ENCODE peak calls at places on chromosome 16, in four cellular contexts. H is HepG2, U is GM12878, N is K562. S is an unnamed sample.
A peak's percentile ranks its signal among the peaks of the same experiment; 100 is the strongest.

GRCh38 chr16:61836804-61837398 is 199.3 kb downstream of the CDH8 start:
- DNase-seq in N (no peak), H (no peak), U (no peak), S (no peak)

GRCh38 chr16:46828943-46829342 is 2.0 kb downstream of the C16orf87 start:
- DNase-seq in N (no peak), U (no peak), H (no peak), S (no peak)

GRCh38 chr16:67857547-67858233 is 10.2 kb upstream of the CENPT start:
- DNase-seq in H (peak; percentile 96), U (no peak), N (peak; percentile 76), S (no peak)

GRCh38 chr16:24525970-24526559 is 13.3 kb upstream of the RBBP6 start:
- DNase-seq in N (no peak), H (peak; percentile 58), U (no peak), S (no peak)

GRCh38 chr16:50985733-50986132 is 165.3 kb downstream of the SALL1 start:
- DNase-seq in U (no peak), H (no peak), N (no peak), S (no peak)

GRCh38 chr16:1993731-1994131 is 4.0 kb downstream of the SYNGR3 start:
- DNase-seq in H (peak; percentile 79), N (no peak), U (no peak), S (no peak)

GRCh38 chr16:4936181-4936990 is 562 bp downstream of the PPL start:
- DNase-seq in N (peak; percentile 55), U (no peak), H (no peak), S (no peak)

GRCh38 chr16:24683250-24683649 is 46.2 kb upstream of the TNRC6A start:
- DNase-seq in H (no peak), U (no peak), N (no peak), S (no peak)

GRCh38 chr16:19105891-19106624 is 7.7 kb upstream of the ITPRIPL2 start:
- DNase-seq in H (no peak), N (no peak), U (no peak), S (no peak)

GRCh38 chr16:81615411-81615810 is 163.7 kb upstream of the PLCG2 start:
- DNase-seq in N (no peak), U (no peak), H (no peak), S (no peak)

GRCh38 chr16:87407511-87408112 is 15.5 kb downstream of the MAP1LC3B start:
- DNase-seq in N (no peak), H (no peak), U (peak; percentile 84), S (no peak)

GRCh38 chr16:89437251-89437987 is 52.9 kb downstream of the ANKRD11 start:
- DNase-seq in N (no peak), U (no peak), H (no peak), S (no peak)

GRCh38 chr16:74496054-74496453 is 74.8 kb upstream of the CLEC18B start:
- DNase-seq in N (no peak), U (no peak), H (no peak), S (no peak)

GRCh38 chr16:50534091-50534490 is 14.1 kb upstream of the NKD1 start:
- DNase-seq in U (no peak), N (no peak), H (no peak), S (no peak)

GRCh38 chr16:12392585-12393089 is 411.1 kb downstream of the CPPED1 start:
- DNase-seq in U (no peak), N (no peak), H (no peak), S (no peak)

GRCh38 chr16:84844049-84844350 is 24.2 kb downstream of the CRISPLD2 start:
- DNase-seq in U (no peak), H (no peak), N (no peak), S (no peak)

GRCh38 chr16:53952215-53953208 is 248.6 kb downstream of the FTO start:
- DNase-seq in U (no peak), H (no peak), N (no peak), S (no peak)

GRCh38 chr16:8108991-8109509 is 481.3 kb downstream of the TMEM114 start:
- DNase-seq in N (peak; percentile 91), U (no peak), H (no peak), S (no peak)

GRCh38 chr16:50741225-50741807 is 570 bp upstream of the CYLD start:
- DNase-seq in U (no peak), H (no peak), N (no peak), S (no peak)

GRCh38 chr16:84054916-84055315 is 12.3 kb upstream of the SLC38A8 start:
- DNase-seq in N (no peak), H (no peak), U (no peak), S (no peak)

GRCh38 chr16:1414532-1415265 is at the start of gene UNKL:
- DNase-seq in U (no peak), N (peak; percentile 95), H (peak; percentile 77), S (peak; percentile 88)

GRCh38 chr16:84919751-84920150 is 91.6 kb downstream of the ZDHHC7 start:
- DNase-seq in N (no peak), U (no peak), H (no peak), S (no peak)

GRCh38 chr16:22726868-22727267 is 87.1 kb upstream of the HS3ST2 start:
- DNase-seq in N (no peak), U (no peak), H (no peak), S (no peak)

GRCh38 chr16:89314357-89314756 is 96.9 kb downstream of the ZNF778 start:
- DNase-seq in U (no peak), N (no peak), H (no peak), S (no peak)

GRCh38 chr16:11258553-11259287 is 2.7 kb upstream of the SOCS1 start:
- DNase-seq in U (peak; percentile 68), H (peak; percentile 65), N (no peak), S (no peak)

GRCh38 chr16:2339521-2340484 is 725 bp downstream of the ABCA3 start:
- DNase-seq in H (peak; percentile 15), N (peak; percentile 66), U (no peak), S (peak; percentile 57)

GRCh38 chr16:20348365-20349185 is 3.9 kb downstream of the UMOD start:
- DNase-seq in U (no peak), H (no peak), N (peak; percentile 12), S (no peak)

GRCh38 chr16:12239953-12240485 is 263.5 kb downstream of the SNX29 start:
- DNase-seq in U (no peak), H (no peak), N (no peak), S (no peak)

GRCh38 chr16:727291-727977 is 528 bp downstream of the HAGHL start:
- DNase-seq in H (no peak), U (no peak), N (peak; percentile 48), S (no peak)

GRCh38 chr16:85556456-85557082 is 56.6 kb upstream of the GSE1 start:
- DNase-seq in U (no peak), H (no peak), N (peak; percentile 82), S (peak; percentile 45)

GRCh38 chr16:55406651-55407050 is 72.3 kb upstream of the MMP2 start:
- DNase-seq in H (no peak), N (no peak), U (no peak), S (no peak)

GRCh38 chr16:3519581-3519980 is 18.8 kb downstream of the CLUAP1 start:
- DNase-seq in U (no peak), N (no peak), H (no peak), S (no peak)

GRCh38 chr16:24748242-24748641 is 18.8 kb downstream of the TNRC6A start:
- DNase-seq in H (no peak), U (no peak), N (peak; percentile 41), S (no peak)

GRCh38 chr16:70465999-70466811 is 11.8 kb downstream of the FCSK start:
- DNase-seq in N (no peak), U (no peak), H (no peak), S (no peak)
- TF ChIP-seq TARDBP in N (no peak), U (no peak), H (no peak), S (no peak)

GRCh38 chr16:69613283-69614154 is 47.8 kb downstream of the NFAT5 start:
- DNase-seq in N (peak; percentile 41), H (peak; percentile 36), U (peak; percentile 27), S (no peak)

GRCh38 chr16:69618721-69619120 is 53.0 kb downstream of the NFAT5 start:
- DNase-seq in U (no peak), N (no peak), H (no peak), S (no peak)

GRCh38 chr16:69615528-69615927 is 49.8 kb downstream of the NFAT5 start:
- DNase-seq in N (no peak), U (no peak), H (peak; percentile 62), S (no peak)

GRCh38 chr16:69618307-69618706 is 52.5 kb downstream of the NFAT5 start:
- DNase-seq in H (no peak), U (no peak), N (no peak), S (no peak)

DNA sequence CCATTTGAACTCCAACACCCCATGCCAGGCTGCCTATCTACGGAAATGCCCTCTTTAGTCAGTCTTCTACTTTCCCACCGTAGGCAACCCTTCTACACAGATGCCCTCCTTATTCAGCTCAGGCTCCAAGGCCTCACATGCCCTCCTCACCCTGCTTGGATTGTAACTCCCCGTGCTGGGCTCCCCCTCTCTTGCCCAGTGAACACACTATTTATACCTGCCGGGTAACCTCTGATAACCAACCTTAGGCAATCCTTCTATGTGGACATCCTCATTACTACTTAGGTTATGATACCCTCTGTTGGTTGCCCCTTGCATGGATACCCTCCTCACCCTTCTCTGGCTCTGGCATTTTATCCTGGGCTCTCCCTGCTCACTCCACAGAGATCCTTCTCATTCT is 50.3 kb downstream of the NFAT5 start:
- DNase-seq in U (no peak), H (no peak), N (no peak), S (no peak)
- TF ChIP-seq TARDBP in U (no peak), H (no peak), N (no peak), S (no peak)

GRCh38 chr16:49350265-49351103 is 23.1 kb upstream of the C16orf78 start:
- DNase-seq in H (peak; percentile 37), N (peak; percentile 77), U (no peak), S (peak; percentile 74)

GRCh38 chr16:49351119-49351518 is 22.5 kb upstream of the C16orf78 start:
- DNase-seq in U (no peak), H (no peak), N (no peak), S (no peak)

GRCh38 chr16:49348408-49349176 is 25.0 kb upstream of the C16orf78 start:
- DNase-seq in H (no peak), N (peak; percentile 15), U (no peak), S (no peak)

GRCh38 chr16:49347476-49347875 is 26.1 kb upstream of the C16orf78 start:
- DNase-seq in N (no peak), U (no peak), H (no peak), S (no peak)

GRCh38 chr16:49349446-49350168 is 24.0 kb upstream of the C16orf78 start:
- DNase-seq in H (no peak), U (no peak), N (no peak), S (no peak)
- TF ChIP-seq TARDBP in H (no peak), U (no peak), N (no peak), S (no peak)

DNA sequence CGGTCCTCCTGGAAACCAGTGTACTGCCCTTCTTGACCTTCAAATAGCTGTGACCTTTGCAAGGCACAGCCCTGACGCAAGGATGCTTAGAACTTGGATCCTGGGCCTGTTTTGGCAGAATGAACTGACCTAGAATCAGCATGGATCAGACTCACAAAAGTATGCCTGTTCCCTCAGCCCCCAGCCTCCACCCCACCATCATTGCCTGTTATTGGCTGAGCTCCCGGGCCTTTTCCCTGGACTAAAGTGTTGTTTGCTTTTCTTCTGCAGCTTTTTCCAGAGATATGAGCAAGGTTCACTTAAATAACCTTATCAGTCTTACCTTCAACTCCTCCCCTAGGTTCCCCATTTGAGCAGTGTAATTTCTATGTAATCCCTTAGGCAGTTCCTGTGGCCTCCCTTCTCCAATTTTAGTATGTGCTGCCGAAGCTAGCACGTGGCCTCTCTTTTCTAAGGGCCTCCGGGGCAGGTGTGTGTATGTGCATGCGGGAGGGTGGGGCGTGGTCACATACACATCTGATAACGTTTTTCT is 347.4 kb downstream of the MAF start:
- DNase-seq in N (no peak), H (peak; percentile 71), U (no peak), S (no peak)
- TF ChIP-seq TARDBP in N (no peak), H (no peak), U (no peak), S (no peak)

GRCh38 chr16:9657659-9658058 is 524.6 kb downstream of the GRIN2A start:
- DNase-seq in U (no peak), H (no peak), N (no peak), S (no peak)
- TF ChIP-seq TARDBP in U (no peak), H (no peak), N (no peak), S (no peak)

S was measured in HEK293T.